ENCODE peak calls at places on chromosome 13, in six cellular contexts. Z is cardiac fibroblast, L is fibroblast of lung, X is GM06990, R is thoracic aorta, O is AG04450. B is an unnamed sample.

GRCh38 chr13:70339738-70340137 is 231.5 kb upstream of the KLHL1 start:
- DNase-seq in O (no peak), R (no peak), X (no peak), L (no peak), Z (no peak), B (peak; percentile 5)

GRCh38 chr13:93080587-93080986 is 146.0 kb upstream of the GPC6 start:
- DNase-seq in R (no peak), Z (peak; percentile 36), O (no peak), X (no peak), L (peak; percentile 9), B (peak; percentile 86)

GRCh38 chr13:89027694-89028306 is 1356.6 kb downstream of the SLITRK5 start:
- DNase-seq in O (no peak), X (no peak), L (no peak), R (no peak), Z (no peak), B (no peak)

GRCh38 chr13:34914416-34914815 is 27.7 kb upstream of the NBEA start:
- DNase-seq in X (no peak), Z (no peak), R (no peak), O (no peak), L (no peak), B (no peak)

GRCh38 chr13:36801035-36801434 is 18.0 kb upstream of the RFXAP start:
- DNase-seq in L (no peak), Z (no peak), X (no peak), R (no peak), O (no peak), B (no peak)

GRCh38 chr13:20161275-20161950 is 561 bp upstream of the GJA3 start:
- DNase-seq in O (no peak), R (no peak), L (no peak), Z (no peak), X (peak; percentile 67), B (no peak)

GRCh38 chr13:28679628-28680027 is 20.7 kb downstream of the POMP start:
- DNase-seq in X (no peak), L (peak; percentile 29), O (no peak), R (no peak), Z (peak; percentile 42), B (no peak)

GRCh38 chr13:109784590-109785140 is 1.7 kb downstream of the IRS2 start:
- DNase-seq in L (peak; percentile 69), Z (peak; percentile 85), O (no peak), X (no peak), R (no peak), B (no peak)

GRCh38 chr13:66660013-66660804 is 569.9 kb downstream of the PCDH9 start:
- DNase-seq in Z (peak; percentile 64), O (no peak), R (no peak), X (peak; percentile 0), L (peak; percentile 40), B (no peak)

GRCh38 chr13:84864341-84864740 is 934.9 kb downstream of the SLITRK6 start:
- DNase-seq in Z (no peak), X (no peak), O (no peak), R (no peak), L (no peak), B (no peak)

GRCh38 chr13:94708971-94709614 is 3.3 kb downstream of the SOX21 start:
- DNase-seq in L (no peak), R (no peak), X (no peak), Z (no peak), O (no peak), B (no peak)

GRCh38 chr13:27982361-27982760 is 6.1 kb downstream of the URAD start:
- DNase-seq in R (no peak), L (no peak), X (no peak), Z (no peak), O (no peak), B (no peak)

GRCh38 chr13:90518398-90518797 is 829.1 kb upstream of the MIR17HG start:
- DNase-seq in X (no peak), L (no peak), O (no peak), Z (no peak), R (no peak), B (no peak)

GRCh38 chr13:98142427-98143156 is at the start of gene FARP1:
- DNase-seq in O (no peak), R (no peak), L (peak; percentile 62), X (peak; percentile 50), Z (peak; percentile 73), B (no peak)
- TF ChIP-seq CTCF in O (peak; percentile 15), R (no peak), L (no peak), X (no peak), Z (no peak), B (no peak)

GRCh38 chr13:41188584-41188983 is 5.8 kb downstream of the KBTBD7 start:
- DNase-seq in O (peak; percentile 49), R (no peak), X (no peak), Z (peak; percentile 12), L (peak; percentile 74), B (no peak)

GRCh38 chr13:41193919-41194824 is at the start of gene KBTBD7:
- DNase-seq in L (peak; percentile 98), R (peak; percentile 80), O (peak; percentile 97), Z (peak; percentile 98), X (peak; percentile 93), B (peak; percentile 96)

GRCh38 chr13:41196620-41197019 is 2.3 kb upstream of the KBTBD7 start:
- DNase-seq in R (no peak), O (no peak), X (no peak), L (no peak), Z (peak; percentile 9), B (no peak)

GRCh38 chr13:41196011-41196410 is 1.6 kb upstream of the KBTBD7 start:
- DNase-seq in X (no peak), R (no peak), O (no peak), Z (no peak), L (no peak), B (no peak)

DNA sequence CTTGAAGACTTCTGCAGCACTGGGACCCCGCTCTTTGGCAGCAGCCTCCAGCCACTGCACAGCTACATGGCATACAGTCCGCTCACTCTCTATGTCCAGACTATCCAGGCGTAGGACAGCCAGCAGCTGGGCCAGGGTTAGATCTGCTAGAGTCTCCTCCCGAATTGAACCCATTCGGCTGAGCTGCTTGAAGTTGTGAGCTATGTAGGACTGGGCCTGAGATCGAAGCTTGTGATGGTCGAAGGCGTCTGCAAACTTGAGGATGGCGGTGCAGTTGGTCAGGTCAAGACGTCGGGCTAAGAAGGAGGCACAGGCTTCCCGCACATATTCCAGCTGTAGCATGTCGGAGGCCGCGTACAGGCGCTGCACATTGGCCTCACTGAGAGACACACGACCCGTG is 900 bp downstream of the KBTBD7 start:
- DNase-seq in Z (no peak), X (no peak), L (no peak), O (no peak), R (no peak), B (no peak)
- H3K4me3 ChIP-seq in Z (peak overlapping the region; percentile 61), X (peak overlapping the region; percentile 80), L (peak overlapping the region; percentile 65), O (no peak overlapping the region), R (peak overlapping the region; percentile 71), B (peak overlapping the region; percentile 45)

GRCh38 chr13:111183959-111184684 is 69.0 kb downstream of the ARHGEF7 start:
- DNase-seq in X (no peak), Z (no peak), O (no peak), L (peak; percentile 37), R (no peak), B (no peak)
- TF ChIP-seq CTCF in X (no peak), Z (no peak), O (no peak), L (no peak), R (no peak), B (no peak)

DNA sequence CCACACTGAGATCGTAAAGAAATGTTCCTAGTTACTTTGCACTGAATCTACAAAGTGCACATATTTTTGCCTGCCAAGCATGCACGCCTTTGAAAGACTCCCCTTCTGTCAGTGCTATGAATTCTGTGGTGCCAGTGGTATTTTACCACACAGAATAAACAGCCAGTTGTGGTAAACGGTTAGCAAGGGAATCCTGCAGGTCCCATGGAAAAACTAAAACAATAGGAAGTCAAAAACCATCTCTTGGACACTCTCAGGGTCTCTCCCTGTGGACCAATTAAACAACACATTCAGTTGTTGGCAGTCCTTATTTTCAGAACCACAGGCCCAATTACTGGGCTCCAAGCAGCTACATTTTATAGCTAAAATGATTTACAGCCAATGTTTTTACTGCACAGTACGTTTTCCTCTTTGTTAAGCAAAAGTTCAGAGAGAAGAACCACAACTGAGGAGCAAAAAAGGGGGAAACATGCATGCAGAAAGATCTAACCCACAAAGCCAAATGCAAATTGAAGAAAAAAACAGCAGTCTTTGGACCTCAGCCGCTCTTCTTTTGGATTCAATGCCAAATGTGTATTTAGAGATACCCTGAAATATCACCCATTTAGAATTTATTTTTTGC is 116.9 kb downstream of the KCTD12 start:
- DNase-seq in R (no peak), O (no peak), L (no peak), Z (no peak), X (no peak), B (peak; percentile 74)
- H3K4me3 ChIP-seq in R (no peak overlapping the region), O (no peak overlapping the region), L (no peak overlapping the region), Z (no peak overlapping the region), X (no peak overlapping the region), B (no peak overlapping the region)

GRCh38 chr13:25059166-25059565 is 36.8 kb upstream of the PABPC3 start:
- DNase-seq in L (no peak), O (no peak), X (no peak), R (no peak), Z (no peak), B (no peak)
- TF ChIP-seq CTCF in L (no peak), O (no peak), X (no peak), R (no peak), Z (no peak), B (no peak)

B was measured in astrocyte of the cerebellum.